ENCODE peak calls at places on chromosomes 13 and 19, in seven cellular contexts. A is activated T-cell treated with anti-CD3 and anti-CD28 coated beads for 48 hours; H is esophagus squamous epithelium; C is IMR-90; G is stimulated activated CD4-positive, alpha-beta T cell treated with anti-CD3 and anti-CD28 coated beads, Interleukin-12 subunit alpha, Interleukin-12 subunit beta, amount 100 ng/mL, for 24 hours; R is cardiac septum; F is stimulated activated naive B cell treated with anti-CD40 and anti-IgM and Interleukin-4, amounts not matched to agents 10 μg/mL and 1 μg/mL and 100 μg/mL, for 72 hours. Z is an unnamed sample.

GRCh38 chr13:33871207-33872004 is 53.5 kb downstream of the RFC3 start:
- DNase-seq in C (no peak), H (no peak), R (no peak), G (no peak), F (no peak), A (no peak), Z (no peak)

GRCh38 chr13:95235199-95235726 is 66.0 kb downstream of the ABCC4 start:
- DNase-seq in H (no peak), A (no peak), C (no peak), F (no peak), R (no peak), G (no peak), Z (no peak)

GRCh38 chr13:97849305-97849704 is 104.2 kb upstream of the IPO5 start:
- DNase-seq in C (peak; percentile 52), A (no peak), F (peak; percentile 15), G (no peak), H (no peak), R (no peak), Z (no peak)

GRCh38 chr19:47100290-47100689 is 13.3 kb downstream of the ZC3H4 start:
- DNase-seq in R (no peak), F (no peak), C (no peak), G (no peak), A (no peak), H (no peak), Z (no peak)

GRCh38 chr19:55451522-55452380 is 8.7 kb upstream of the SHISA7 start:
- DNase-seq in A (no peak), G (no peak), C (no peak), F (no peak), R (no peak), H (no peak), Z (no peak)

GRCh38 chr19:4352701-4353121 is 9.3 kb downstream of the MPND start:
- DNase-seq in H (no peak), G (peak; percentile 31), A (peak; percentile 35), F (no peak), C (peak; percentile 71), R (no peak), Z (no peak)

GRCh38 chr19:16261584-16262370 is 62.8 kb upstream of the KLF2 start:
- DNase-seq in H (no peak), R (no peak), C (no peak), G (no peak), A (no peak), F (no peak), Z (no peak)

GRCh38 chr13:100438059-100438788 is 150.4 kb downstream of the GGACT start:
- DNase-seq in H (no peak), C (no peak), G (no peak), R (no peak), F (no peak), A (no peak), Z (no peak)

GRCh38 chr19:771332-771785 is 20.4 kb downstream of the MISP start:
- DNase-seq in G (peak; percentile 24), F (no peak), A (peak; percentile 30), R (no peak), C (peak; percentile 43), H (no peak), Z (no peak)

GRCh38 chr19:17244618-17245534 is 843 bp downstream of the NR2F6 start:
- DNase-seq in H (no peak), G (no peak), F (no peak), R (no peak), C (no peak), A (no peak), Z (no peak)

GRCh38 chr13:114067381-114067885 is 65.0 kb downstream of the RASA3 start:
- DNase-seq in G (peak; percentile 47), H (no peak), R (no peak), C (peak; percentile 68), F (peak; percentile 58), A (peak; percentile 45), Z (peak; percentile 86)

GRCh38 chr13:53341144-53341510 is 312.5 kb downstream of the OLFM4 start:
- DNase-seq in F (no peak), H (no peak), A (no peak), C (no peak), G (no peak), R (no peak), Z (no peak)

GRCh38 chr19:6849876-6850275 is 37.5 kb upstream of the ADGRE1 start:
- DNase-seq in A (no peak), H (no peak), C (no peak), R (no peak), G (no peak), F (no peak), Z (no peak)

GRCh38 chr19:40263440-40264313 is 21.5 kb downstream of the AKT2 start:
- DNase-seq in R (no peak), G (no peak), A (no peak), H (no peak), F (no peak), C (no peak), Z (no peak)

GRCh38 chr13:46160474-46161066 is 21.4 kb downstream of the LCP1 start:
- DNase-seq in F (no peak), G (no peak), C (peak; percentile 54), R (no peak), H (no peak), A (no peak), Z (no peak)

GRCh38 chr13:23547000-23547590 is 23.1 kb upstream of the TNFRSF19 start:
- DNase-seq in C (peak; percentile 7), G (no peak), F (no peak), H (no peak), R (peak; percentile 80), A (no peak), Z (no peak)

GRCh38 chr19:44626067-44626624 is 12.8 kb downstream of the IGSF23 start:
- DNase-seq in A (no peak), C (peak; percentile 99), F (no peak), H (no peak), R (no peak), G (no peak), Z (no peak)

GRCh38 chr13:33678906-33679657 is 138.9 kb upstream of the RFC3 start:
- DNase-seq in C (peak; percentile 1), A (peak; percentile 67), F (peak; percentile 68), G (peak; percentile 72), H (no peak), R (peak; percentile 87), Z (peak; percentile 79)

GRCh38 chr19:50459067-50459456 is 17.2 kb upstream of the EMC10 start:
- DNase-seq in C (no peak), H (no peak), R (no peak), G (no peak), A (no peak), F (no peak), Z (no peak)

GRCh38 chr13:36915106-36915505 is 4.9 kb downstream of the SMAD9 start:
- DNase-seq in C (no peak), F (no peak), G (no peak), H (no peak), R (no peak), A (no peak), Z (no peak)

GRCh38 chr13:93740334-93740733 is 513.7 kb downstream of the GPC6 start:
- DNase-seq in F (no peak), R (no peak), G (no peak), C (no peak), H (no peak), A (no peak), Z (no peak)

GRCh38 chr19:40284501-40285352 is at the start of gene AKT2:
- DNase-seq in R (peak; percentile 82), F (peak; percentile 76), A (peak; percentile 41), G (peak; percentile 33), H (no peak), C (peak; percentile 47), Z (no peak)

GRCh38 chr13:29996316-29996715 is 145.9 kb upstream of the UBL3 start:
- DNase-seq in R (no peak), F (no peak), A (no peak), H (no peak), G (no peak), C (no peak), Z (no peak)

Z was measured in GM06990.